ENCODE peak calls at places on chromosome 1, in eight cellular contexts. I is NCI-H345, Z is GM23248, J is Daoy, Q is fibroblast of lung, M is colonic mucosa, A is Panc1, D is T-helper 1 cell. O is an unnamed sample.

GRCh38 chr1:232570007-232570406 is 59.9 kb downstream of the SIPA1L2 start:
- DNase-seq in I (no peak), Z (no peak), J (no peak), Q (peak), M (no peak), A (no peak), D (no peak), O (no peak)

GRCh38 chr1:191255354-191256057 is 777.8 kb upstream of the BRINP3 start:
- DNase-seq in I (no peak), Z (no peak), J (no peak), Q (no peak), M (no peak), A (no peak), D (no peak), O (no peak)

GRCh38 chr1:62437273-62437945 is 560 bp downstream of the USP1 start:
- DNase-seq in I (peak), Z (peak), J (peak), Q (peak), M (peak), A (no peak), D (peak), O (peak)

GRCh38 chr1:190353538-190354101 is 124.0 kb downstream of the BRINP3 start:
- DNase-seq in I (no peak), Z (no peak), J (peak), Q (peak), M (no peak), A (no peak), D (no peak), O (no peak)

GRCh38 chr1:226447932-226448670 is 40.2 kb upstream of the PARP1 start:
- DNase-seq in I (no peak), Z (peak), J (peak), Q (no peak), M (no peak), A (no peak), D (no peak), O (no peak)

GRCh38 chr1:203368624-203369451 is 17.9 kb upstream of the FMOD start:
- DNase-seq in I (no peak), Z (peak), J (peak), Q (peak), M (peak), A (no peak), D (no peak), O (no peak)

GRCh38 chr1:21818661-21819060 is 6.6 kb downstream of the LDLRAD2 start:
- DNase-seq in I (no peak), Z (peak), J (peak), Q (no peak), M (peak), A (no peak), D (no peak), O (no peak)

GRCh38 chr1:223621312-223621734 is 44.2 kb downstream of the CAPN8 start:
- DNase-seq in I (no peak), Z (no peak), J (no peak), Q (no peak), M (no peak), A (no peak), D (no peak), O (no peak)

GRCh38 chr1:58784758-58785423 is 1.0 kb upstream of the JUN start:
- DNase-seq in I (peak), Z (peak), J (peak), Q (peak), M (peak), A (no peak), D (peak), O (peak)